ENCODE peak calls at places on chromosomes 13 and 19, in five cellular contexts. One of them, this sample, is unnamed.
A peak's percentile ranks its signal among the peaks of the same experiment; 100 is the strongest.

GRCh38 chr19:33226550-33227241 is 1.0 kb upstream of the SLC7A10 start:
- DNase-seq in Karpas-422: no peak
- DNase-seq in cardiac muscle cell: peak; percentile 94
- DNase-seq in endothelial cell: peak; percentile 38
- DNase-seq in stimulated activated CD4-positive, alpha-beta T cell treated with anti-CD3 and anti-CD28 coated beads, Interleukin-4, amount 100 ng/mL, for 1 hour: peak; percentile 23
- DNase-seq in this sample: no peak

GRCh38 chr19:2552859-2553258 is 76.9 kb downstream of the GADD45B start:
- DNase-seq in cardiac muscle cell: no peak
- DNase-seq in endothelial cell: no peak
- DNase-seq in Karpas-422: peak; percentile 81
- DNase-seq in stimulated activated CD4-positive, alpha-beta T cell treated with anti-CD3 and anti-CD28 coated beads, Interleukin-4, amount 100 ng/mL, for 1 hour: peak; percentile 21
- DNase-seq in this sample: no peak

GRCh38 chr19:33299061-33299665 is 3.2 kb downstream of the CEBPA start:
- DNase-seq in endothelial cell: no peak
- DNase-seq in Karpas-422: no peak
- DNase-seq in stimulated activated CD4-positive, alpha-beta T cell treated with anti-CD3 and anti-CD28 coated beads, Interleukin-4, amount 100 ng/mL, for 1 hour: no peak
- DNase-seq in cardiac muscle cell: no peak
- DNase-seq in this sample: no peak

GRCh38 chr19:13315495-13315894 is 165.3 kb downstream of the IER2 start:
- DNase-seq in cardiac muscle cell: no peak
- DNase-seq in stimulated activated CD4-positive, alpha-beta T cell treated with anti-CD3 and anti-CD28 coated beads, Interleukin-4, amount 100 ng/mL, for 1 hour: no peak
- DNase-seq in Karpas-422: no peak
- DNase-seq in endothelial cell: no peak
- DNase-seq in this sample: peak; percentile 20

GRCh38 chr13:96984061-96984508 is 10.2 kb downstream of the OXGR1 start:
- DNase-seq in endothelial cell: peak; percentile 28
- DNase-seq in stimulated activated CD4-positive, alpha-beta T cell treated with anti-CD3 and anti-CD28 coated beads, Interleukin-4, amount 100 ng/mL, for 1 hour: no peak
- DNase-seq in cardiac muscle cell: peak; percentile 23
- DNase-seq in Karpas-422: no peak
- DNase-seq in this sample: peak; percentile 21

GRCh38 chr13:43258771-43259170 is 235.4 kb downstream of the DNAJC15 start:
- DNase-seq in Karpas-422: no peak
- DNase-seq in stimulated activated CD4-positive, alpha-beta T cell treated with anti-CD3 and anti-CD28 coated beads, Interleukin-4, amount 100 ng/mL, for 1 hour: no peak
- DNase-seq in endothelial cell: no peak
- DNase-seq in cardiac muscle cell: no peak
- DNase-seq in this sample: no peak

GRCh38 chr13:19618925-19619324 is 14.5 kb upstream of the MPHOSPH8 start:
- DNase-seq in cardiac muscle cell: peak; percentile 56
- DNase-seq in endothelial cell: peak; percentile 31
- DNase-seq in stimulated activated CD4-positive, alpha-beta T cell treated with anti-CD3 and anti-CD28 coated beads, Interleukin-4, amount 100 ng/mL, for 1 hour: no peak
- DNase-seq in Karpas-422: peak; percentile 75
- DNase-seq in this sample: no peak

GRCh38 chr19:13640611-13641010 is 123.7 kb upstream of the MRI1 start:
- DNase-seq in stimulated activated CD4-positive, alpha-beta T cell treated with anti-CD3 and anti-CD28 coated beads, Interleukin-4, amount 100 ng/mL, for 1 hour: no peak
- DNase-seq in cardiac muscle cell: no peak
- DNase-seq in endothelial cell: no peak
- DNase-seq in Karpas-422: no peak
- DNase-seq in this sample: no peak

GRCh38 chr13:93200626-93201025 is 26.0 kb upstream of the GPC6 start:
- DNase-seq in Karpas-422: no peak
- DNase-seq in cardiac muscle cell: no peak
- DNase-seq in endothelial cell: no peak
- DNase-seq in stimulated activated CD4-positive, alpha-beta T cell treated with anti-CD3 and anti-CD28 coated beads, Interleukin-4, amount 100 ng/mL, for 1 hour: no peak
- DNase-seq in this sample: no peak

GRCh38 chr19:18496167-18496979 is 25.5 kb downstream of the ELL start:
- DNase-seq in stimulated activated CD4-positive, alpha-beta T cell treated with anti-CD3 and anti-CD28 coated beads, Interleukin-4, amount 100 ng/mL, for 1 hour: peak; percentile 34
- DNase-seq in Karpas-422: no peak
- DNase-seq in cardiac muscle cell: peak; percentile 43
- DNase-seq in endothelial cell: no peak
- DNase-seq in this sample: no peak